ENCODE peak calls at places on chromosome 14, in four cellular contexts. L is BE2C, I is fibroblast of lung, E is AG04450. W is an unnamed sample.

GRCh38 chr14:36207500-36207899 is 31.0 kb upstream of the PTCSC3 start:
- DNase-seq in L (no peak), I (no peak), E (no peak), W (no peak)

GRCh38 chr14:22866874-22867273 is 4.7 kb upstream of the LRP10 start:
- DNase-seq in L (no peak), I (no peak), E (no peak), W (no peak)

GRCh38 chr14:94364037-94364436 is 24.4 kb downstream of the SERPINA1 start:
- DNase-seq in L (no peak), I (no peak), E (no peak), W (no peak)

GRCh38 chr14:102517412-102518062 is 8.0 kb upstream of the ANKRD9 start:
- DNase-seq in L (peak; percentile 51), I (no peak), E (no peak), W (no peak)

GRCh38 chr14:49921401-49921800 is 28.5 kb downstream of the ARF6 start:
- DNase-seq in L (no peak), I (no peak), E (no peak), W (no peak)

GRCh38 chr14:93719234-93719633 is 69.1 kb downstream of the PRIMA1 start:
- DNase-seq in L (no peak), I (no peak), E (no peak), W (no peak)

GRCh38 chr14:105664691-105665090 is 138.3 kb downstream of the TMEM121 start:
- DNase-seq in L (no peak), I (no peak), E (no peak), W (no peak)

GRCh38 chr14:104644236-104644635 is 39.7 kb upstream of the TMEM179 start:
- DNase-seq in L (no peak), I (no peak), E (no peak), W (no peak)

GRCh38 chr14:72154645-72155378 is 222.6 kb downstream of the RGS6 start:
- DNase-seq in L (no peak), I (no peak), E (no peak), W (no peak)

GRCh38 chr14:90140956-90141316 is 79.1 kb downstream of the KCNK13 start:
- DNase-seq in L (no peak), I (peak; percentile 88), E (no peak), W (no peak)

GRCh38 chr14:56648508-56649301 is 69.1 kb downstream of the TMEM260 start:
- DNase-seq in L (no peak), I (no peak), E (no peak), W (no peak)

GRCh38 chr14:104392001-104392395 is 187.6 kb upstream of the C14orf180 start:
- DNase-seq in L (no peak), I (no peak), E (no peak), W (no peak)

GRCh38 chr14:79586401-79586800 is 624.9 kb downstream of the DIO2 start:
- DNase-seq in L (no peak), I (no peak), E (no peak), W (no peak)

GRCh38 chr14:105249175-105250007 is 1.1 kb downstream of the BTBD6 start:
- DNase-seq in L (peak; percentile 38), I (peak; percentile 38), E (no peak), W (no peak)

GRCh38 chr14:34024768-34025144 is 73.9 kb upstream of the EGLN3 start:
- DNase-seq in L (no peak), I (no peak), E (no peak), W (no peak)

GRCh38 chr14:34750670-34751069 is 36.3 kb upstream of the CFL2 start:
- DNase-seq in L (no peak), I (peak; percentile 76), E (peak; percentile 34), W (no peak)

GRCh38 chr14:88437659-88438058 is 52.2 kb downstream of the SPATA7 start:
- DNase-seq in L (no peak), I (no peak), E (no peak), W (no peak)

GRCh38 chr14:37594238-37594915 is 672 bp downstream of the FOXA1 start:
- DNase-seq in L (peak; percentile 62), I (peak; percentile 64), E (peak; percentile 32), W (peak; percentile 23)

GRCh38 chr14:81435578-81436295 is 35.6 kb upstream of the STON2 start:
- DNase-seq in L (peak; percentile 61), I (peak; percentile 44), E (no peak), W (no peak)

GRCh38 chr14:75223664-75224154 is 47.3 kb upstream of the TMED10 start:
- DNase-seq in L (no peak), I (peak; percentile 36), E (no peak), W (no peak)

GRCh38 chr14:67999290-67999689 is 179.7 kb downstream of the RAD51B start:
- DNase-seq in L (no peak), I (peak; percentile 83), E (no peak), W (no peak)

GRCh38 chr14:31203414-31203742 is 4.2 kb downstream of the HECTD1 start:
- DNase-seq in L (no peak), I (no peak), E (no peak), W (no peak)

GRCh38 chr14:88786715-88787114 is 6.0 kb downstream of the EML5 start:
- DNase-seq in L (no peak), I (no peak), E (no peak), W (no peak)

DNA sequence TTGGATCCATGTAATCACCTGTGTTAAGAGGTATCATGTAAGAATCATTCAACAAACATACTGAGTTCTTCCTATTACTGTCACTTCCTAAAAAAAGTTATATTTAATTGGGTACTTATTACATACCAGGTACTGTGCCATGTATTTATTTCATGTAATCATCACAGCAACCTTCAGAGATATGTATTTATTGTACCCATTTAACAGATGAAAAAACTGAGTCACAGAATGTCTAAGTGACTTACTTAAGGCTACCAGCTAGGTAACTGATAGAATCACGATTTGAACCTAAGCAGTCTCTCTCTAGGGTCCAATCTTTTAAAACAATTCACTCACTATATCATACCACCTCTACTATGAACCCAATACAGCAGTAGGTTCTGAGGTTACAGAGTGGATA is 2.0 kb downstream of the PSME2 start:
- DNase-seq in L (no peak), I (no peak), E (no peak), W (no peak)
- H3K4me3 ChIP-seq in L (no peak overlapping the region), I (no peak overlapping the region), E (no peak overlapping the region), W (no peak overlapping the region)

DNA sequence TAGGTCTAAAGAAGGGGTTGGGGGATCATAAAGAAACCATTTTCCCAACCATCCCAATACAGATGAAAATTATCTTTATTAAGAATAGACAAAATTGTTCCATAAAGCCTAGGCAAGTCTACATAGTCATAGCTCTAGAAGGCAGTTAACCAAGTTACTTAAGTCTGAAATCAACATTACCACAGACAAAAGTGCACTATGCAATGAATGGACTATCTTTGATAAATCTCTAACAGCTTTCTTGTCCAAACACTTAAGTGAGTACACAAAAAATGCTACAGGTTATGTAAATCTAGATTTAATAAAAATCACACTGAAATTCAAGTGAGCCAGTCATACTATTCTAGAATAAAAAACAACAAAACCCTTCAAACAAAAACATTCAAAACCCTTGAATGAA is 87.0 kb upstream of the GPHB5 start:
- DNase-seq in L (no peak), I (no peak), E (no peak), W (no peak)
- TF ChIP-seq CTCF in L (no peak), I (no peak), E (no peak), W (no peak)

GRCh38 chr14:61701946-61702345 is 6.6 kb downstream of the HIF1A start:
- DNase-seq in L (no peak), I (no peak), E (no peak), W (no peak)

GRCh38 chr14:61703342-61704129 is 8.2 kb downstream of the HIF1A start:
- DNase-seq in L (no peak), I (no peak), E (no peak), W (no peak)

GRCh38 chr14:61706096-61706690 is 10.9 kb downstream of the HIF1A start:
- DNase-seq in L (no peak), I (no peak), E (no peak), W (no peak)

GRCh38 chr14:61705017-61705416 is 9.7 kb downstream of the HIF1A start:
- DNase-seq in L (no peak), I (no peak), E (no peak), W (no peak)

DNA sequence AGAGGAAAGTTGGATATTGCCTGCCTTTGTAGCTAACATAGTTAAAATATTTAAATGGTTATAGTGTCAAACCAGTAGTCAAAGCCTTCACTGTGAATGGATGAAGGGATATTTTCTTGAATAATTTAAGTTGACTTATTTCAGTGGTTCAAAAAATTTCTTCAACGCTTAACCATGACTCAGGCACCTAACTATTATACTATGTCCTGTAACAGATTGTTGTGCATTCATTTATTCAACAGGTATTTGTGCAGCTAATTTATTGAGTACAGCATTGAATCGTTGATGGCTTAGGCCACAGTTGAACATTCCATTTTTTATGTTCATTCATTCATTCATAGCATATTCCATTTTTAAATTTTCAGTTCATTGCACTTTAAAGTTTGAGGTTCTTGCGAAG is 9.2 kb downstream of the HIF1A start:
- DNase-seq in L (no peak), I (peak; percentile 35), E (no peak), W (no peak)
- H3K4me3 ChIP-seq in L (no peak overlapping the region), I (no peak overlapping the region), E (no peak overlapping the region), W (no peak overlapping the region)

DNA sequence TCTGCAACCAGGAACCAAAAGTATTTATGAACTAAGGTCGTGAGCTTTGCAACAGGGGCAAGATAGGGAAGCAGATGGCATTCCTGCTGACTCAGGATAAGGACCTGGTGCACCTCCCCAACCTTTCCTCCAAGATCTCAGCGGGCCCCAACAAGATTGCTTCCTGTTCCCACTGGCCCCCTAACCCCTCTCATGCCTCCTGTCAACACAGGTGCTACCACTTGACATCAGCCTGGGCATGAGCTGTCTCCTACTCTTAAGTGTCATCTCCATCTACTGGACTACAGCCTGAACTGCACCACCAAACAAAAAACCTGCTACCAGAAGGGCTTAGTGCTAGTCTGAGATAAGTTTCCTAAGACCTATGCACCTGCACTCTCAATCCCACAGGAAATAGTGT is 32.7 kb downstream of the MED6 start:
- DNase-seq in L (peak; percentile 30), I (peak; percentile 20), E (peak; percentile 1), W (no peak)
- TF ChIP-seq CTCF in L (peak; percentile 77), I (peak; percentile 60), E (peak; percentile 64), W (peak; percentile 58)

GRCh38 chr14:92460541-92460915 is 53.1 kb upstream of the RIN3 start:
- DNase-seq in L (no peak), I (no peak), E (no peak), W (no peak)
- H3K4me3 ChIP-seq in L (no peak overlapping the region), I (no peak overlapping the region), E (no peak overlapping the region), W (no peak overlapping the region)

GRCh38 chr14:69815556-69815955 is 18.5 kb upstream of the SLC10A1 start:
- DNase-seq in L (no peak), I (no peak), E (no peak), W (no peak)

GRCh38 chr14:69811868-69812252 is 14.8 kb upstream of the SLC10A1 start:
- DNase-seq in L (no peak), I (no peak), E (no peak), W (no peak)

GRCh38 chr14:69814397-69814796 is 17.4 kb upstream of the SLC10A1 start:
- DNase-seq in L (no peak), I (no peak), E (no peak), W (no peak)

GRCh38 chr14:69811227-69811867 is 14.3 kb upstream of the SLC10A1 start:
- DNase-seq in L (no peak), I (no peak), E (no peak), W (no peak)

DNA sequence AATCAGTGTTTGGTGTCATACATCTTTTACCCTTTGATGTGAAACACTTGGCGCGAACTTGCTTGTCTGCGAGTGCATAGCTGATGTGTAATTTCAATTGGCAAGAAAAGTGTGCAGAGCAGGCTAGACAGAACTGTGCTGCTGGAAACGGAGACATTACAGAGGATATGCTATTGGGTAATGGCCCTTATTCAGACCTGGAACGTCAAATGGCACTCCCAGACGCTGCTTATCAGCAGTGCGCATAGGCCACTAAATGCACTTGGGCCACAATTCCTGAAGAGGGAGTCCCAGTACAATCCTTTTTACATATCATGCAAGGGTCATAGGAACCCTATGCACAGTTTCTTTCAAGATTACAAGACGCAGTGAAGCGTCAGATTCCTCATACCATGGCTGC is 15.7 kb upstream of the SLC10A1 start:
- DNase-seq in L (no peak), I (no peak), E (no peak), W (no peak)
- TF ChIP-seq CTCF in L (no peak), I (no peak), E (no peak), W (no peak)